ENCODE peak calls at places on chromosomes 16 and 17, in nine cellular contexts. P is progenitor cell of endocrine pancreas; K is cardiac septum; L is RCC 7860; M is effector CD8-positive, alpha-beta T cell; O is activated gamma-delta T cell treated with Interleukin-2 at 50 U/mL for 16 hours; W is KG1; X is activated CD4-positive, alpha-beta T cell treated with anti-CD3 and anti-CD28 coated beads, Interleukin-2, amount 50 U/mL, for 1 hour; A is Peyer's patch. J is an unnamed sample.

GRCh38 chr16:67663151-67663876 is 2.6 kb downstream of the PARD6A start:
- DNase-seq in M (no peak), O (no peak), P (no peak), W (peak), L (no peak), X (peak), K (no peak), A (no peak), J (no peak)

GRCh38 chr16:88783391-88784073 is 1.5 kb downstream of the PIEZO1 start:
- DNase-seq in O (no peak), L (no peak), P (no peak), W (no peak), A (peak), X (no peak), K (no peak), M (no peak), J (no peak)

GRCh38 chr16:4290236-4290830 is 17.5 kb upstream of the TFAP4 start:
- DNase-seq in P (no peak), O (no peak), A (no peak), K (no peak), W (no peak), X (no peak), M (no peak), L (peak), J (no peak)

GRCh38 chr17:44095647-44096496 is 25.3 kb downstream of the G6PC3 start:
- DNase-seq in L (peak), P (peak), W (peak), X (no peak), A (no peak), O (no peak), K (peak), M (no peak), J (peak)

GRCh38 chr17:9900744-9901143 is 4.3 kb downstream of the RCVRN start:
- DNase-seq in P (no peak), K (no peak), A (no peak), X (no peak), W (no peak), O (no peak), L (peak), M (no peak), J (no peak)

GRCh38 chr17:47955497-47956461 is 1.9 kb downstream of the PRR15L start:
- DNase-seq in M (no peak), X (no peak), L (no peak), W (no peak), A (peak), P (no peak), O (no peak), K (no peak), J (peak)

GRCh38 chr16:66569131-66569530 is 2.9 kb downstream of the CMTM1 start:
- DNase-seq in O (no peak), P (no peak), L (no peak), M (no peak), K (no peak), X (no peak), W (no peak), A (no peak), J (no peak)

GRCh38 chr16:86609115-86609514 is 30.8 kb downstream of the FOXL1 start:
- DNase-seq in W (no peak), A (no peak), L (peak), M (no peak), P (no peak), K (peak), O (no peak), X (no peak), J (no peak)

GRCh38 chr17:4566785-4567184 is 6.4 kb upstream of the GGT6 start:
- DNase-seq in M (no peak), W (no peak), P (peak), A (no peak), K (no peak), X (peak), O (no peak), L (peak), J (peak)

GRCh38 chr17:8465381-8466158 is 29.9 kb downstream of the NDEL1 start:
- DNase-seq in O (no peak), K (no peak), W (no peak), X (no peak), A (no peak), L (no peak), M (no peak), P (no peak), J (no peak)

GRCh38 chr16:70568601-70569217 is 45.1 kb downstream of the SF3B3 start:
- DNase-seq in X (no peak), K (no peak), O (no peak), A (no peak), M (no peak), L (no peak), P (no peak), W (no peak), J (no peak)

GRCh38 chr17:48795444-48796162 is 21.4 kb downstream of the TTLL6 start:
- DNase-seq in L (peak), M (no peak), P (no peak), X (no peak), O (no peak), K (no peak), W (no peak), A (no peak), J (peak)

GRCh38 chr17:4368341-4368740 is 1.9 kb upstream of the UBE2G1 start:
- DNase-seq in M (no peak), W (no peak), O (no peak), A (no peak), L (no peak), K (no peak), X (no peak), P (no peak), J (no peak)

GRCh38 chr16:25024900-25025299 is 9.7 kb upstream of the ARHGAP17 start:
- DNase-seq in W (no peak), A (no peak), O (no peak), P (no peak), K (no peak), L (no peak), X (no peak), M (no peak), J (no peak)

GRCh38 chr17:55688057-55688456 is 34.6 kb downstream of the TMEM100 start:
- DNase-seq in K (no peak), L (no peak), O (no peak), X (no peak), M (no peak), P (no peak), W (no peak), A (no peak), J (no peak)

GRCh38 chr17:31525801-31526549 is 134.5 kb downstream of the RAB11FIP4 start:
- DNase-seq in M (no peak), W (no peak), L (peak), O (no peak), X (no peak), A (peak), P (no peak), K (no peak), J (no peak)

GRCh38 chr16:8869212-8869987 is 594 bp upstream of the CARHSP1 start:
- DNase-seq in O (no peak), K (no peak), A (no peak), M (no peak), L (no peak), W (no peak), X (no peak), P (no peak), J (no peak)

GRCh38 chr17:8121531-8122390 is 2.1 kb downstream of the HES7 start:
- DNase-seq in W (peak), A (peak), O (no peak), X (no peak), P (peak), L (peak), M (no peak), K (peak), J (peak)

GRCh38 chr16:27242868-27243590 is 25.5 kb downstream of the NSMCE1 start:
- DNase-seq in L (peak), M (no peak), W (peak), K (no peak), X (peak), O (no peak), P (no peak), A (no peak), J (no peak)

GRCh38 chr17:64499805-64500486 is 3.1 kb upstream of the POLG2 start:
- DNase-seq in K (no peak), W (no peak), M (no peak), L (no peak), A (no peak), X (no peak), O (no peak), P (no peak), J (no peak)

GRCh38 chr17:179721-180379 is 1.6 kb downstream of the DOC2B start:
- DNase-seq in M (no peak), A (no peak), P (no peak), W (no peak), O (no peak), K (no peak), L (no peak), X (no peak), J (no peak)

GRCh38 chr16:48110982-48111381 is 44.8 kb downstream of the ABCC12 start:
- DNase-seq in P (no peak), M (no peak), L (no peak), W (no peak), O (no peak), K (no peak), A (no peak), X (no peak), J (no peak)

GRCh38 chr17:42422412-42422957 is 571 bp downstream of the CAVIN1 start:
- DNase-seq in M (no peak), W (no peak), A (peak), O (no peak), K (no peak), L (no peak), X (peak), P (no peak), J (no peak)

GRCh38 chr17:13541032-13541480 is 60.7 kb downstream of the HS3ST3A1 start:
- DNase-seq in P (no peak), M (no peak), O (no peak), W (no peak), L (peak), A (no peak), K (no peak), X (no peak), J (no peak)

GRCh38 chr16:11794447-11794846 is 2.6 kb downstream of the ZC3H7A start:
- DNase-seq in M (no peak), P (no peak), A (no peak), O (no peak), X (no peak), L (no peak), W (no peak), K (no peak), J (no peak)

GRCh38 chr17:81720267-81721071 is 8.4 kb downstream of the SLC25A10 start:
- DNase-seq in W (no peak), M (no peak), K (no peak), L (no peak), P (no peak), O (no peak), X (no peak), A (no peak), J (no peak)

GRCh38 chr17:48611681-48612455 is 1.1 kb upstream of the HOXB7 start:
- DNase-seq in X (no peak), M (no peak), L (peak), W (no peak), K (no peak), P (no peak), A (peak), O (no peak), J (peak)

GRCh38 chr17:75778861-75779249 is 5.8 kb upstream of the UNK start:
- DNase-seq in P (no peak), X (peak), A (no peak), M (peak), L (no peak), O (no peak), K (no peak), W (no peak), J (peak)

GRCh38 chr17:49525831-49526741 is 31.0 kb downstream of the NGFR start:
- DNase-seq in L (no peak), W (no peak), O (no peak), P (no peak), M (no peak), K (peak), X (no peak), A (peak), J (no peak)

J was measured in transverse colon.